ENCODE peak calls at places on chromosomes 2 and 18, in ten cellular contexts. V, U, C, D, O, T, M, W, Q and J are unnamed samples.

GRCh38 chr2:673615-674318 is 3.4 kb downstream of the TMEM18 start:
- DNase-seq in M (no peak), V (no peak), W (no peak), U (no peak), O (no peak), C (no peak), D (no peak), Q (no peak), T (no peak), J (peak; percentile 73)

GRCh38 chr2:190283783-190284182 is 35.8 kb downstream of the HIBCH start:
- DNase-seq in W (no peak), Q (no peak), T (no peak), U (no peak), V (no peak), C (no peak), D (no peak), M (no peak), O (no peak), J (peak; percentile 72)

GRCh38 chr18:12091742-12092141 is 1.9 kb upstream of the ANKRD62 start:
- DNase-seq in D (no peak), Q (no peak), V (no peak), U (no peak), O (no peak), T (no peak), M (no peak), C (no peak), W (no peak), J (no peak)

GRCh38 chr2:96470636-96471035 is 34.5 kb downstream of the NEURL3 start:
- DNase-seq in C (no peak), T (peak; percentile 82), W (no peak), D (peak; percentile 62), U (peak; percentile 65), V (peak; percentile 54), M (peak; percentile 67), O (no peak), Q (no peak), J (no peak)

GRCh38 chr2:96291751-96292150 is 13.6 kb downstream of the SNRNP200 start:
- DNase-seq in O (no peak), W (no peak), Q (no peak), T (no peak), V (no peak), U (no peak), C (no peak), M (no peak), D (no peak), J (no peak)

GRCh38 chr2:143942486-143942885 is 577.4 kb downstream of the ZEB2 start:
- DNase-seq in Q (no peak), W (no peak), D (no peak), C (no peak), O (no peak), U (no peak), M (no peak), T (no peak), V (no peak), J (no peak)

GRCh38 chr18:75282746-75283145 is 72.1 kb downstream of the TSHZ1 start:
- DNase-seq in V (no peak), D (no peak), U (no peak), O (no peak), W (no peak), Q (no peak), T (no peak), M (no peak), C (no peak), J (no peak)

GRCh38 chr2:119240311-119241204 is 16.9 kb downstream of the STEAP3 start:
- DNase-seq in U (peak; percentile 73), W (peak; percentile 67), Q (no peak), O (no peak), M (peak; percentile 65), D (no peak), C (no peak), T (no peak), V (no peak), J (peak; percentile 64)

GRCh38 chr2:237904806-237905599 is 45.6 kb downstream of the RAMP1 start:
- DNase-seq in Q (peak; percentile 65), T (no peak), W (no peak), D (no peak), M (no peak), C (peak; percentile 56), V (no peak), O (no peak), U (peak; percentile 68), J (peak; percentile 81)

GRCh38 chr2:29068513-29068912 is 5.8 kb downstream of the PCARE start:
- DNase-seq in V (no peak), C (no peak), U (peak; percentile 66), O (no peak), Q (no peak), T (no peak), D (peak; percentile 23), M (no peak), W (no peak), J (no peak)

GRCh38 chr2:135951071-135951583 is 34.3 kb downstream of the DARS1 start:
- DNase-seq in D (no peak), V (no peak), T (no peak), Q (no peak), W (peak; percentile 25), M (no peak), U (no peak), O (no peak), C (no peak), J (no peak)